ENCODE peak calls at places on chromosome X, in ten cellular contexts. Z is tibial artery, F is stromal cell of bone marrow, U is HCT116, C is RPMI8226, D is anterior cingulate cortex, N is GM20000, V is dermis microvascular lymphatic vessel endothelial cell, X is GOT3, S is HS-5. T is an unnamed sample.

GRCh38 chrX:45778621-45779020 is 577.9 kb upstream of the DIPK2B start:
- DNase-seq in D (no peak), C (no peak), X (no peak), Z (no peak), N (no peak), F (no peak), S (no peak), V (no peak), U (no peak), T (no peak)

GRCh38 chrX:69130448-69130847 is 34.8 kb downstream of the PJA1 start:
- DNase-seq in U (no peak), D (no peak), S (no peak), N (no peak), F (no peak), X (no peak), Z (no peak), C (no peak), V (no peak), T (no peak)

GRCh38 chrX:73758253-73758652 is 195.3 kb downstream of the CHIC1 start:
- DNase-seq in U (no peak), F (no peak), V (no peak), S (no peak), C (no peak), X (no peak), D (no peak), N (no peak), Z (no peak), T (no peak)

GRCh38 chrX:63686878-63687714 is 97.9 kb downstream of the ARHGEF9 start:
- DNase-seq in Z (no peak), C (peak; percentile 16), V (peak; percentile 39), D (no peak), F (peak; percentile 46), N (peak; percentile 4), U (peak; percentile 3), X (no peak), S (peak; percentile 25), T (no peak)

GRCh38 chrX:155105919-155106318 is 34.6 kb downstream of the BRCC3 start:
- DNase-seq in Z (no peak), S (no peak), C (no peak), D (no peak), F (no peak), U (no peak), V (no peak), N (no peak), X (no peak), T (no peak)

GRCh38 chrX:17616936-17617335 is 120.4 kb upstream of the SCML1 start:
- DNase-seq in S (no peak), V (no peak), C (no peak), N (no peak), D (no peak), U (no peak), Z (no peak), X (no peak), F (no peak), T (no peak)

GRCh38 chrX:129957241-129958099 is 25.0 kb upstream of the BCORL1 start:
- DNase-seq in D (no peak), F (no peak), X (no peak), U (peak; percentile 15), V (peak; percentile 38), C (peak; percentile 83), S (no peak), Z (peak; percentile 71), N (peak; percentile 77), T (no peak)

GRCh38 chrX:2691543-2692220 is 587 bp downstream of the CD99 start:
- DNase-seq in C (peak; percentile 64), F (no peak), V (no peak), X (no peak), Z (peak; percentile 89), U (no peak), N (peak; percentile 38), D (no peak), S (no peak), T (no peak)

GRCh38 chrX:39491548-39492297 is 606.0 kb downstream of the BCOR start:
- DNase-seq in D (no peak), F (no peak), S (no peak), N (peak; percentile 58), C (peak; percentile 75), V (no peak), X (no peak), U (no peak), Z (no peak), T (no peak)